ENCODE peak calls at places on chromosomes 11 and 22, in six cellular contexts. Q, L, F, R, N and Y are unnamed samples.
A peak's percentile ranks its signal among the peaks of the same experiment; 100 is the strongest.

GRCh38 chr11:94525933-94526332 is 13.7 kb downstream of the C11orf97 start:
- DNase-seq in Q (no peak), L (no peak), F (peak; percentile 89), R (peak; percentile 66), N (peak; percentile 63), Y (no peak)

GRCh38 chr11:41431784-41432183 is 27.7 kb downstream of the LRRC4C start:
- DNase-seq in Q (peak; percentile 3), L (no peak), F (no peak), R (no peak), N (no peak), Y (no peak)

GRCh38 chr11:128488471-128488870 is 98.9 kb downstream of the ETS1 start:
- DNase-seq in Q (no peak), L (peak; percentile 93), F (peak; percentile 91), R (no peak), N (peak; percentile 99), Y (no peak)

GRCh38 chr11:13114566-13115465 is 105.7 kb downstream of the RASSF10 start:
- DNase-seq in Q (peak; percentile 63), L (no peak), F (no peak), R (no peak), N (no peak), Y (no peak)

GRCh38 chr22:18060646-18061620 is 16.9 kb upstream of the PEX26 start:
- DNase-seq in Q (peak; percentile 80), L (no peak), F (peak; percentile 14), R (no peak), N (peak; percentile 62), Y (peak; percentile 97)

GRCh38 chr11:132187814-132188213 is 817.4 kb downstream of the NTM start:
- DNase-seq in Q (no peak), L (peak; percentile 9), F (peak; percentile 2), R (no peak), N (no peak), Y (no peak)

GRCh38 chr22:46813816-46814597 is 51.6 kb downstream of the TBC1D22A start:
- DNase-seq in Q (no peak), L (no peak), F (peak; percentile 78), R (no peak), N (peak; percentile 7), Y (peak; percentile 43)

GRCh38 chr11:68924073-68924925 is 20.6 kb downstream of the IGHMBP2 start:
- DNase-seq in Q (no peak), L (no peak), F (no peak), R (no peak), N (no peak), Y (no peak)

GRCh38 chr11:26960265-26960664 is 33.6 kb upstream of the FIBIN start:
- DNase-seq in Q (no peak), L (no peak), F (peak; percentile 27), R (no peak), N (peak; percentile 78), Y (no peak)

GRCh38 chr11:104926771-104927470 is 28.7 kb upstream of the CASP12 start:
- DNase-seq in Q (no peak), L (no peak), F (no peak), R (no peak), N (no peak), Y (no peak)

GRCh38 chr11:62921201-62921572 is at the start of gene CHRM1:
- DNase-seq in Q (no peak), L (no peak), F (no peak), R (no peak), N (no peak), Y (no peak)

GRCh38 chr11:119030329-119031047 is at the start of gene SLC37A4:
- DNase-seq in Q (peak; percentile 97), L (peak; percentile 85), F (peak; percentile 99), R (peak; percentile 98), N (peak; percentile 96), Y (peak; percentile 68)
- TF ChIP-seq CTCF in Q (peak; percentile 61), L (peak; percentile 94), F (no peak), R (no peak), N (no peak), Y (peak; percentile 88)

GRCh38 chr11:1572200-1573076 is at the start of gene DUSP8:
- DNase-seq in Q (peak; percentile 90), L (no peak), F (peak; percentile 80), R (peak; percentile 94), N (peak; percentile 61), Y (no peak)

GRCh38 chr11:1574256-1575242 is 2.5 kb upstream of the DUSP8 start:
- DNase-seq in Q (peak; percentile 73), L (no peak), F (peak; percentile 45), R (peak; percentile 58), N (peak; percentile 17), Y (no peak)

GRCh38 chr11:1573077-1573846 is 1.2 kb upstream of the DUSP8 start:
- DNase-seq in Q (peak; percentile 53), L (no peak), F (no peak), R (no peak), N (no peak), Y (no peak)

GRCh38 chr11:1571760-1572199 is 291 bp downstream of the DUSP8 start:
- DNase-seq in Q (no peak), L (no peak), F (no peak), R (no peak), N (no peak), Y (no peak)

GRCh38 chr11:1573847-1574255 is 1.8 kb upstream of the DUSP8 start:
- DNase-seq in Q (peak; percentile 71), L (no peak), F (no peak), R (no peak), N (no peak), Y (no peak)
- H3K4me3 ChIP-seq in Q (peak overlapping the region; percentile 74), L (no peak overlapping the region), F (no peak overlapping the region), R (peak overlapping the region; percentile 79), N (no peak overlapping the region), Y (peak overlapping the region; percentile 38)

DNA sequence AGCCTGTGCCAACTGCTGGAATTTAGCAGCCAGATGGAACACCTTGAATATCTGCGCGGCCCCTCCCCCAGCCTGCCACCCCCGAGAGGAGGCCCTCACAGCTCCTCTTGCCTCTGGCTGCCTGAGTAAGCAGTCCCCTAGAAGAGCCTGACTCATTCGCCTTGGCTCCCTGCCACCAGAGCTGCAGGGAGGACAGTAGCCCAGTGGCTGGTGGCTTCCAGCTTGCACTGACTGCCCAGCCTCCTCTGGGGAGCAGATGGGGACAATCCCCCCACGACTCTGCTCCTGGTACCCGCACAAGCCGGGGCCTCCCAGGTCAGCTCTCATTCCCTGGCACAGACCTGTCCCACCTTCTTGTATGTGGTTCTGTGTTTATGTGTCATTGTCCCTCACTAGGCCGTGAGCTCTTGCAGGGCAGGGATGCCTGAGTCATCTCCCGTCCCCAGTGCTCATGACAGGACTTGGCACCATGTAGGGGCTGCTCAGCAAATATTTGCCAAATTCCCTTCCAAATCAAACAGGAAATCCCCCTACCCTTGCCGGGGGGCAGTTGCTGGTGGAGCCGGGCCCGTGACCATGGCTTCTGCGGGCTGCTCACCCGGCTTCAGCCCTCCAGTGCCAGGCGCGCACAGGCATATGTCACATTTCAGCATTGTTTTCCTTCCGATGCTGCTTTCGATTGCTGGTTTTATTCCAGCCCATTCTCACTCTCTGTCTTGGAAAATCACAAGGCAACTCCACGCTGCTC is 43.6 kb downstream of the CACNG2 start:
- DNase-seq in Q (peak; percentile 92), L (peak; percentile 46), F (peak; percentile 91), R (peak; percentile 88), N (peak; percentile 87), Y (peak; percentile 20)
- TF ChIP-seq CTCF in Q (no peak), L (no peak), F (no peak), R (no peak), N (no peak), Y (no peak)

DNA sequence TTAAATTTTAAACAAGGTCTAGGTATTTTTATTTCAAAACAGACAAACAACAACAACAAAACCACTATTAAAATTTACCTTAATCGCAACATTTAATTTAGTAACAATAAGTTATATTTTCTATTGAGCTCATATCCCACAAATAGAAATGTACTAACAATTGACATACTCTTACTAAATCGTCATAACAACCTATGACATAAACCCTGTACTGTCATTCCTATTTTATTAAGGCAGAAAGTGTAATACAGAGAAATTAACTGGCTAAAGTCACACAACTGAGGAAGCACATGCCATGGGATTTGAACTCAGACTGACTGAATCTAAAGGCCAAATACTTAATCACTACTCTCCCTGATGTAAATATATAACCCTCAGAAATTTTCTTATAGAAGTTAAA is 3.0 kb downstream of the KIF18A start:
- DNase-seq in Q (no peak), L (no peak), F (no peak), R (no peak), N (no peak), Y (no peak)
- H3K4me3 ChIP-seq in Q (peak overlapping the region; percentile 59), L (no peak overlapping the region), F (no peak overlapping the region), R (no peak overlapping the region), N (no peak overlapping the region), Y (no peak overlapping the region)

GRCh38 chr11:23023319-23023718 is 163.0 kb upstream of the CCDC179 start:
- DNase-seq in Q (no peak), L (no peak), F (no peak), R (no peak), N (no peak), Y (no peak)

GRCh38 chr11:23022854-23023253 is 162.6 kb upstream of the CCDC179 start:
- DNase-seq in Q (no peak), L (no peak), F (no peak), R (no peak), N (no peak), Y (no peak)

GRCh38 chr11:23021287-23021863 is 161.1 kb upstream of the CCDC179 start:
- DNase-seq in Q (peak; percentile 12), L (no peak), F (peak; percentile 43), R (no peak), N (peak; percentile 30), Y (no peak)
- TF ChIP-seq CTCF in Q (peak; percentile 42), L (peak; percentile 80), F (peak; percentile 56), R (peak; percentile 63), N (peak; percentile 64), Y (peak; percentile 85)

GRCh38 chr11:3796796-3797328 is 492 bp downstream of the NUP98 start:
- DNase-seq in Q (no peak), L (no peak), F (no peak), R (no peak), N (peak; percentile 30), Y (no peak)

GRCh38 chr11:3796346-3796745 is 1.0 kb downstream of the NUP98 start:
- DNase-seq in Q (no peak), L (no peak), F (no peak), R (no peak), N (no peak), Y (no peak)

GRCh38 chr11:3799883-3800282 is 2.5 kb upstream of the NUP98 start:
- DNase-seq in Q (no peak), L (no peak), F (no peak), R (no peak), N (no peak), Y (no peak)

GRCh38 chr11:3797329-3798090 is at the start of gene NUP98:
- DNase-seq in Q (peak; percentile 100), L (peak; percentile 100), F (peak; percentile 100), R (peak; percentile 100), N (peak; percentile 99), Y (peak; percentile 89)

GRCh38 chr11:3799143-3799542 is 1.8 kb upstream of the NUP98 start:
- DNase-seq in Q (no peak), L (no peak), F (no peak), R (no peak), N (no peak), Y (no peak)
- H3K4me3 ChIP-seq in Q (no peak overlapping the region), L (no peak overlapping the region), F (no peak overlapping the region), R (no peak overlapping the region), N (no peak overlapping the region), Y (no peak overlapping the region)